ENCODE peak calls at places on chromosomes 5 and 9, in nine cellular contexts. M is tibial nerve, S is stomach, I is HCT116, J is ovary, T is breast epithelium, N is right lobe of liver, L is upper lobe of left lung, O is uterus. Q is an unnamed sample.

GRCh38 chr5:177607452-177608192 is 7.7 kb downstream of the B4GALT7 start:
- DNase-seq in M (peak; percentile 54), S (peak; percentile 84), I (no peak), J (peak; percentile 77), T (peak; percentile 34), N (peak; percentile 81), L (peak; percentile 89), O (peak; percentile 72), Q (peak; percentile 91)

GRCh38 chr9:96177719-96178028 is 124.3 kb downstream of the HSD17B3 start:
- DNase-seq in M (no peak), S (no peak), I (no peak), J (no peak), T (no peak), N (no peak), L (no peak), O (no peak), Q (no peak)

GRCh38 chr5:3323144-3323543 is 272.5 kb upstream of the IRX1 start:
- DNase-seq in M (no peak), S (no peak), I (no peak), J (no peak), T (no peak), N (no peak), L (no peak), O (no peak), Q (no peak)

GRCh38 chr5:154107729-154108128 is 69.0 kb downstream of the MFAP3 start:
- DNase-seq in M (no peak), S (no peak), I (no peak), J (no peak), T (no peak), N (no peak), L (no peak), O (no peak), Q (no peak)

GRCh38 chr5:6291961-6292360 is 86.4 kb downstream of the MED10 start:
- DNase-seq in M (no peak), S (no peak), I (peak; percentile 12), J (no peak), T (no peak), N (no peak), L (no peak), O (no peak), Q (no peak)

GRCh38 chr9:97895695-97896332 is 26.5 kb downstream of the TRMO start:
- DNase-seq in M (no peak), S (no peak), I (peak; percentile 23), J (no peak), T (no peak), N (no peak), L (no peak), O (no peak), Q (no peak)

GRCh38 chr5:6632324-6632930 is 417 bp downstream of the NSUN2 start:
- DNase-seq in M (no peak), S (no peak), I (no peak), J (no peak), T (no peak), N (no peak), L (peak; percentile 93), O (no peak), Q (peak; percentile 87)

GRCh38 chr5:76874088-76874581 is 24.3 kb downstream of the S100Z start:
- DNase-seq in M (no peak), S (no peak), I (no peak), J (no peak), T (no peak), N (no peak), L (no peak), O (no peak), Q (no peak)

GRCh38 chr5:133952729-133953567 is 15.5 kb downstream of the C5orf15 start:
- DNase-seq in M (peak; percentile 69), S (no peak), I (no peak), J (peak; percentile 33), T (no peak), N (peak; percentile 43), L (no peak), O (peak; percentile 69), Q (peak; percentile 82)

GRCh38 chr5:69257577-69257976 is 22.9 kb downstream of the CDK7 start:
- DNase-seq in M (no peak), S (no peak), I (no peak), J (no peak), T (no peak), N (no peak), L (no peak), O (no peak), Q (no peak)

GRCh38 chr5:84239509-84239908 is 145.2 kb downstream of the EDIL3 start:
- DNase-seq in M (no peak), S (no peak), I (no peak), J (no peak), T (no peak), N (no peak), L (no peak), O (no peak), Q (no peak)

GRCh38 chr5:32450952-32451351 is 6.4 kb upstream of the ZFR start:
- DNase-seq in M (no peak), S (no peak), I (peak; percentile 19), J (no peak), T (no peak), N (no peak), L (no peak), O (no peak), Q (no peak)
- TF ChIP-seq CTCF in M (no peak), S (no peak), I (peak; percentile 57), J (no peak), T (no peak), N (no peak), L (no peak), O (no peak), Q (no peak)

DNA sequence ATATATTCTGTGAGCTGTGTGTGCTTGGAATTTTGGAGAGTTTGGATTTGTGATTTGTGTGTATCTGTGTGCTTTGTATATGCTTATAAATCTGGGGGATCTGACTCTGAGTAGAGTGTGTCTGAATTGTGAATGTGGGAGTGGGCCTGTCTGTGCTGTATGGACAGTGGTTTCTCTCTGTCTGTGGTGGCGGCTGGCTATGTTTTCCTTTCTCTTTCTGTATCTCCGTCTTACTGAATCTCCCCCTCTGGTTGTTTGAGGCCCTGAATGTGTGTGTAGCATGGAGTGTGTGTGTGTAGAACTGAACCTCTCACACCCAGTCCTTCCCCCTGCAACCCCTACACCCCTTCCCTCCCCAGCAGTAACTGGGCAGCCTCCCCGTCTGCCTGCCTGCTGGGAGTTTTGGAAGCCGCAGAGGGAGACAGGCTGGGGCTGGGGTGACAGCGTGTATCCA is 4.7 kb downstream of the CXXC5 start:
- DNase-seq in M (no peak), S (no peak), I (no peak), J (no peak), T (no peak), N (no peak), L (no peak), O (no peak), Q (no peak)
- H3K4me3 ChIP-seq in M (no peak overlapping the region), S (peak overlapping the region; percentile 3), I (peak overlapping the region; percentile 46), J (no peak overlapping the region), T (peak overlapping the region; percentile 7), N (no peak overlapping the region), L (no peak overlapping the region), O (no peak overlapping the region), Q (no peak overlapping the region)

GRCh38 chr9:35075358-35075757 is 2.9 kb upstream of the VCP start:
- DNase-seq in M (no peak), S (no peak), I (no peak), J (no peak), T (no peak), N (no peak), L (no peak), O (no peak), Q (no peak)

GRCh38 chr9:35076848-35077247 is 2.9 kb downstream of the FANCG start:
- DNase-seq in M (no peak), S (no peak), I (no peak), J (no peak), T (no peak), N (no peak), L (no peak), O (no peak), Q (no peak)

GRCh38 chr9:35079041-35079425 is 709 bp downstream of the FANCG start:
- DNase-seq in M (no peak), S (no peak), I (no peak), J (no peak), T (no peak), N (no peak), L (no peak), O (no peak), Q (no peak)

GRCh38 chr9:35078066-35078465 is 1.7 kb downstream of the FANCG start:
- DNase-seq in M (no peak), S (no peak), I (no peak), J (no peak), T (no peak), N (no peak), L (peak; percentile 30), O (no peak), Q (peak; percentile 77)

GRCh38 chr9:35079426-35080341 is at the start of gene FANCG:
- DNase-seq in M (peak; percentile 79), S (peak; percentile 89), I (peak; percentile 80), J (peak; percentile 87), T (peak; percentile 82), N (peak; percentile 93), L (peak; percentile 94), O (peak; percentile 89), Q (peak; percentile 96)
- TF ChIP-seq POLR2A in M (no peak), S (no peak), I (no peak), J (peak; percentile 43), T (no peak), N (peak; percentile 32), L (peak; percentile 61), O (peak; percentile 39), Q (no peak)

GRCh38 chr5:7686794-7687193 is 164.1 kb downstream of the CFAP90 start:
- DNase-seq in M (no peak), S (no peak), I (no peak), J (no peak), T (no peak), N (no peak), L (no peak), O (no peak), Q (no peak)

GRCh38 chr5:7682379-7682778 is 168.6 kb downstream of the CFAP90 start:
- DNase-seq in M (no peak), S (no peak), I (no peak), J (no peak), T (no peak), N (no peak), L (no peak), O (peak; percentile 47), Q (no peak)

GRCh38 chr5:7679663-7680062 is 171.3 kb downstream of the CFAP90 start:
- DNase-seq in M (no peak), S (no peak), I (no peak), J (no peak), T (no peak), N (no peak), L (no peak), O (no peak), Q (no peak)

GRCh38 chr5:7680260-7680659 is 170.7 kb downstream of the CFAP90 start:
- DNase-seq in M (no peak), S (no peak), I (no peak), J (no peak), T (no peak), N (no peak), L (no peak), O (no peak), Q (no peak)

GRCh38 chr5:7683753-7684152 is 167.2 kb downstream of the CFAP90 start:
- DNase-seq in M (no peak), S (no peak), I (no peak), J (no peak), T (no peak), N (no peak), L (no peak), O (no peak), Q (no peak)
- TF ChIP-seq CTCF in M (no peak), S (no peak), I (no peak), J (no peak), T (no peak), N (no peak), L (no peak), O (no peak), Q (no peak)

Q was measured in lower leg skin.